ENCODE peak calls at places on chromosomes 3 and 15, in seven cellular contexts. L is adrenal gland, J is A549, T is breast epithelium, I is IMR-90, Y is HCT116, G is body of pancreas. M is an unnamed sample.

GRCh38 chr15:62854420-62855084 is 188.0 kb upstream of the TPM1 start:
- DNase-seq in L (no peak), J (no peak), T (no peak), I (no peak), Y (no peak), G (no peak), M (no peak)

GRCh38 chr3:84904819-84905555 is 53.8 kb upstream of the CADM2 start:
- DNase-seq in L (no peak), J (no peak), T (no peak), I (no peak), Y (no peak), G (no peak), M (no peak)

GRCh38 chr3:150430272-150430671 is 22.2 kb downstream of the TSC22D2 start:
- DNase-seq in L (no peak), J (no peak), T (no peak), I (no peak), Y (no peak), G (no peak), M (no peak)

GRCh38 chr3:183331518-183331917 is 78.5 kb downstream of the B3GNT5 start:
- DNase-seq in L (no peak), J (no peak), T (no peak), I (no peak), Y (no peak), G (no peak), M (no peak)

GRCh38 chr3:197010556-197011351 is 18.9 kb downstream of the MELTF start:
- DNase-seq in L (no peak), J (no peak), T (no peak), I (no peak), Y (no peak), G (no peak), M (peak)

GRCh38 chr3:140629351-140630137 is 48.3 kb upstream of the TRIM42 start:
- DNase-seq in L (no peak), J (peak), T (no peak), I (peak), Y (no peak), G (no peak), M (no peak)

GRCh38 chr3:148791296-148791695 is 36.3 kb upstream of the CPB1 start:
- DNase-seq in L (no peak), J (no peak), T (no peak), I (no peak), Y (no peak), G (no peak), M (peak)

GRCh38 chr3:64884574-64884973 is 196.8 kb upstream of the ADAMTS9 start:
- DNase-seq in L (no peak), J (no peak), T (no peak), I (no peak), Y (no peak), G (no peak), M (no peak)

GRCh38 chr3:158058775-158059174 is 47.4 kb downstream of the SHOX2 start:
- DNase-seq in L (no peak), J (no peak), T (no peak), I (no peak), Y (no peak), G (no peak), M (no peak)

GRCh38 chr3:47802734-47803477 is at the start of gene DHX30:
- DNase-seq in L (peak), J (peak), T (peak), I (peak), Y (no peak), G (peak), M (peak)

GRCh38 chr3:11546657-11547302 is 96.9 kb downstream of the VGLL4 start:
- DNase-seq in L (no peak), J (no peak), T (no peak), I (no peak), Y (no peak), G (no peak), M (no peak)

GRCh38 chr3:101172516-101172915 is 147.9 kb downstream of the IMPG2 start:
- DNase-seq in L (no peak), J (no peak), T (no peak), I (no peak), Y (no peak), G (no peak), M (no peak)

GRCh38 chr3:192543163-192543562 is 184.2 kb downstream of the FGF12 start:
- DNase-seq in L (no peak), J (no peak), T (no peak), I (no peak), Y (no peak), G (no peak), M (no peak)

GRCh38 chr3:64166584-64167155 is 58.6 kb downstream of the PRICKLE2 start:
- DNase-seq in L (no peak), J (peak), T (no peak), I (no peak), Y (peak), G (no peak), M (no peak)

GRCh38 chr3:122003596-122003995 is 18.5 kb downstream of the ILDR1 start:
- DNase-seq in L (no peak), J (no peak), T (no peak), I (no peak), Y (no peak), G (no peak), M (no peak)

GRCh38 chr15:56770191-56770590 is 36.9 kb upstream of the ZNF280D start:
- DNase-seq in L (no peak), J (no peak), T (no peak), I (no peak), Y (no peak), G (no peak), M (no peak)

GRCh38 chr3:38610934-38611333 is 38.6 kb downstream of the SCN5A start:
- DNase-seq in L (no peak), J (no peak), T (no peak), I (no peak), Y (no peak), G (peak), M (no peak)

GRCh38 chr3:81749285-81749684 is 12.2 kb downstream of the GBE1 start:
- DNase-seq in L (no peak), J (no peak), T (no peak), I (peak), Y (no peak), G (no peak), M (no peak)

GRCh38 chr15:66151809-66152208 is 101.7 kb downstream of the MEGF11 start:
- DNase-seq in L (no peak), J (peak), T (no peak), I (no peak), Y (no peak), G (peak), M (peak)

GRCh38 chr15:44082558-44083151 is 112.4 kb downstream of the FRMD5 start:
- DNase-seq in L (no peak), J (no peak), T (no peak), I (peak), Y (no peak), G (no peak), M (no peak)

GRCh38 chr3:57046120-57046519 is 14.3 kb upstream of the SPATA12 start:
- DNase-seq in L (no peak), J (no peak), T (no peak), I (no peak), Y (no peak), G (no peak), M (no peak)

GRCh38 chr3:142608615-142609014 is 12.4 kb downstream of the PLS1 start:
- DNase-seq in L (no peak), J (no peak), T (no peak), I (no peak), Y (no peak), G (no peak), M (no peak)

GRCh38 chr3:63931290-63931689 is 19.1 kb upstream of the SCAANT1 start:
- DNase-seq in L (no peak), J (no peak), T (no peak), I (no peak), Y (no peak), G (no peak), M (no peak)

GRCh38 chr3:4067893-4068292 is 235.3 kb upstream of the SETMAR start:
- DNase-seq in L (no peak), J (no peak), T (no peak), I (no peak), Y (no peak), G (no peak), M (no peak)

GRCh38 chr3:10253731-10254130 is 5.5 kb downstream of the TATDN2 start:
- DNase-seq in L (no peak), J (no peak), T (no peak), I (no peak), Y (no peak), G (peak), M (no peak)

GRCh38 chr3:46668591-46668990 is 24.9 kb downstream of the ALS2CL start:
- DNase-seq in L (peak), J (no peak), T (no peak), I (no peak), Y (no peak), G (no peak), M (peak)

GRCh38 chr3:145716519-145716918 is 444.5 kb downstream of the PLOD2 start:
- DNase-seq in L (no peak), J (no peak), T (no peak), I (no peak), Y (no peak), G (no peak), M (no peak)

GRCh38 chr15:44692659-44693058 is 18.5 kb downstream of the PATL2 start:
- DNase-seq in L (no peak), J (no peak), T (no peak), I (no peak), Y (no peak), G (no peak), M (no peak)

GRCh38 chr3:99332726-99333125 is 305.7 kb upstream of the COL8A1 start:
- DNase-seq in L (no peak), J (no peak), T (no peak), I (peak), Y (no peak), G (no peak), M (no peak)

GRCh38 chr3:38257583-38257982 is 8.0 kb upstream of the SLC22A13 start:
- DNase-seq in L (no peak), J (no peak), T (no peak), I (peak), Y (no peak), G (no peak), M (no peak)

GRCh38 chr3:27176256-27176655 is 192.9 kb downstream of the NEK10 start:
- DNase-seq in L (no peak), J (no peak), T (no peak), I (no peak), Y (no peak), G (no peak), M (no peak)
- H3K27ac ChIP-seq in L (no peak), J (no peak), T (no peak), I (no peak), Y (no peak), G (no peak), M (no peak)

DNA sequence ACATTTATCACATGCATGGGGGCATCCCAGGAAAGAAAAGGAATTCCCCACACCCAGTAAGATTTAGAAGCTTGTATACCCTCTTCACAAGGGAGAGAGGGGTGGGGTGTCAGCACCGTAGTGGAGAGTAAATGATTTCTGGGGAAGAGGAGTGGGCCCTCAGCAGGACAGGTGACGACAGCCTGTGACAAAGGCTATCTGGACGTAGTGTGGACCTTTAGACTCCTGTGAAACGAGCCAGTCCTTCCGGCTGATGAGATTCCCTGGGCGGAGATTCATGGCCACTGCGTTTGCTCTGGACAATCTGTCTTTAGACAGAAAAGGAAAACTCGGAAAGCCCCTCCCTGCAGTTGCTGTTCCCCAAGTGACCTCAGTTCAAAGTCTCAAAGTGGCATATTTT is 1.7 kb upstream of the FAM3D start:
- DNase-seq in L (peak), J (no peak), T (no peak), I (no peak), Y (no peak), G (no peak), M (no peak)
- TF ChIP-seq POLR2A in L (no peak), J (no peak), T (no peak), I (no peak), Y (no peak), G (no peak), M (no peak)

DNA sequence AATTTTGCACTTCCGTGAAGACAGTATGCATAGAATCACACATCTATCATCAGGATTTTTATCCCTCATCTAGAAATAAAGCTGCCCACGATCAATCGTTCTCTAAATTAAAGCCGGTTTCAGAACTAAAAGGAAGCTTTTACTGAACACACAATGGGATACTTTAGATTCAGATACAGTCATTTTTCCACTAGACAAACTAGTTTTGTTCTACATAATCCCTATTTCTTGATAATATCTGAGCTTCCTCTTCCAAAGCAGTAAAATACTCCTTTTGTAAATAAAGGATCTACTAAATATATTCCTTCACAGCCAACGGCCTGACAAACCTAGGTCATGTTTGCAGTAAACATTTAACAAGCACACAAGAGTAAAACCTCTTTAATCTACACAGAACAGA is 2.0 kb upstream of the GANC start:
- DNase-seq in L (no peak), J (no peak), T (no peak), I (no peak), Y (no peak), G (no peak), M (no peak)
- H3K4me3 ChIP-seq in L (no peak), J (no peak), T (no peak), I (no peak), Y (no peak), G (no peak), M (no peak)

DNA sequence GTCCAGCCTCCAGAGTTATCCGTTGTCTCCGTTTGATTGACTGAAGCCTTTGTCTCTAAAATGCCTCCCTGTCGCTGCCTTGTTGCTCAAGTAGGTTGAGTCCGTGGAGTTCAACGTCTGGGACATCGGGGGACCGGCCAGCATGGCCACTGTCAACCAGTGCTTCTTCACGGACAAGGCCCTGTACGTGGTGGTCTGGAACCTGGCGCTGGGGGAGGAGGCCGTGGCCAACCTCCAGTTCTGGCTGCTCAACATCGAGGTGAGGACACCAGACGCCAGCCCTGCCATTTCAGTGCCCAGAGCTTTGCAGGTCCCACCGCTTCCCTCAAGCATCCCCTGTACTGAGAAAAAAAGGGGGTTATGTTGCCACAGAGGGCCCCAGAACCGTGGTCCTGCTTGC is 105.6 kb downstream of the LRRK1 start:
- DNase-seq in L (peak), J (no peak), T (no peak), I (no peak), Y (no peak), G (no peak), M (no peak)
- H3K27ac ChIP-seq in L (peak), J (no peak), T (peak), I (peak), Y (no peak), G (no peak), M (peak)

GRCh38 chr15:82263350-82263749 is 732 bp downstream of the SAXO2 start:
- DNase-seq in L (no peak), J (peak), T (no peak), I (no peak), Y (no peak), G (peak), M (no peak)

GRCh38 chr15:82262422-82263026 is at the start of the genes EFL1 and SAXO2:
- DNase-seq in L (peak), J (peak), T (peak), I (peak), Y (peak), G (peak), M (peak)
- TF ChIP-seq POLR2A in L (peak), J (peak), T (no peak), I (peak), Y (peak), G (no peak), M (peak)

DNA sequence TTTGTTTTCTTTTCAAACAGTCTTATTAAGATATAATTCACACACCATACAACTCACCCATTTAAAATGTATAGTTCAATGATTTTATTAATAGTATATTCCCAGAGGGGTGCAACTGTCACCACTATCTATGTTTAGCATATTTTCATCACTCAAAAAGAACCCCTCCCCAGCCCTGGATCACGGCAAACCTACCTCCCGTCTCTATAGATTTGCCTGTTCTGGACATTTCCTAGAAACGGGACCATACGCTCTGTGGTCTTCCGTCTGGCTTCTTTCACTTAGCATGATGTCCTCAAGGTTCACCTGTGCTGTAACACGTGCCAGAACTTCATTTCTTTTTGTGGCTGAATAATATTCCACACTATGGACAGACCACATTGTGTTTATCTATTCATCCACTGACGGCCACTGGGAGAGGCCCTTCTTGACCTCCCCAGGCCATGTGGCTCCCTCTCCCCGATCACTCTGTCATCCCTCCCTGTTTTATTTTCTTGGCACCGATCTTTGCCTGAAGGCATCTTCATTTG is 56.4 kb downstream of the IQSEC1 start:
- DNase-seq in L (no peak), J (no peak), T (no peak), I (no peak), Y (no peak), G (no peak), M (no peak)
- H3K4me3 ChIP-seq in L (peak), J (no peak), T (no peak), I (no peak), Y (no peak), G (no peak), M (peak)

GRCh38 chr3:188052966-188053340 is 101.0 kb upstream of the LPP start:
- DNase-seq in L (no peak), J (no peak), T (no peak), I (no peak), Y (no peak), G (no peak), M (no peak)

GRCh38 chr3:188053710-188054379 is 100.1 kb upstream of the LPP start:
- DNase-seq in L (no peak), J (no peak), T (no peak), I (no peak), Y (no peak), G (no peak), M (no peak)

GRCh38 chr3:188049890-188050530 is 103.9 kb upstream of the LPP start:
- DNase-seq in L (no peak), J (no peak), T (no peak), I (no peak), Y (no peak), G (no peak), M (no peak)

GRCh38 chr3:188051801-188052228 is 102.1 kb upstream of the LPP start:
- DNase-seq in L (peak), J (no peak), T (peak), I (no peak), Y (no peak), G (no peak), M (peak)

GRCh38 chr3:188052229-188052965 is 101.6 kb upstream of the LPP start:
- DNase-seq in L (peak), J (no peak), T (peak), I (peak), Y (no peak), G (peak), M (peak)
- H3K27ac ChIP-seq in L (peak), J (no peak), T (peak), I (no peak), Y (no peak), G (no peak), M (peak)

GRCh38 chr3:49939858-49940666 is at the start of gene RBM6:
- DNase-seq in L (peak), J (peak), T (peak), I (peak), Y (peak), G (peak), M (peak)
- TF ChIP-seq POLR2A in L (peak), J (peak), T (peak), I (peak), Y (peak), G (peak), M (peak)

GRCh38 chr3:134650431-134651346 is at the start of gene KY:
- DNase-seq in L (peak), J (peak), T (no peak), I (peak), Y (no peak), G (peak), M (peak)
- H3K4me3 ChIP-seq in L (peak), J (peak), T (peak), I (peak), Y (no peak), G (no peak), M (peak)